ENCODE peak calls at places on chromosome 5, in six cellular contexts. K is NCI-H1694 treated with DMSO at 0.1 percent for 48 hours; R is NAMALWA; W is RPMI7951; Q is stimulated activated naive CD8-positive, alpha-beta T cell treated with anti-CD3 and anti-CD28 coated beads, Interleukin-15, amount 100 ng/mL, for 72 hours; L is IMR-90. Y is an unnamed sample.

GRCh38 chr5:61346511-61346910 is 14.5 kb downstream of the ZSWIM6 start:
- DNase-seq in K (no peak), R (no peak), W (no peak), Q (no peak), L (peak), Y (no peak)

GRCh38 chr5:109335114-109335513 is 74.7 kb downstream of the PJA2 start:
- DNase-seq in K (no peak), R (no peak), W (no peak), Q (no peak), L (no peak), Y (no peak)

GRCh38 chr5:143066556-143067281 is 296.5 kb downstream of the ARHGAP26 start:
- DNase-seq in K (no peak), R (no peak), W (peak), Q (peak), L (no peak), Y (peak)

GRCh38 chr5:146744358-146744757 is 134.2 kb downstream of the PPP2R2B start:
- DNase-seq in K (peak), R (no peak), W (peak), Q (no peak), L (peak), Y (no peak)

GRCh38 chr5:151151793-151152192 is 5.8 kb downstream of the ANXA6 start:
- DNase-seq in K (no peak), R (no peak), W (no peak), Q (peak), L (peak), Y (no peak)

GRCh38 chr5:9339206-9339818 is 206.6 kb downstream of the SEMA5A start:
- DNase-seq in K (no peak), R (peak), W (no peak), Q (no peak), L (no peak), Y (no peak)

GRCh38 chr5:122149691-122150090 is 20.3 kb downstream of the ZNF474 start:
- DNase-seq in K (no peak), R (no peak), W (no peak), Q (no peak), L (no peak), Y (no peak)

GRCh38 chr5:77076961-77077820 is 9.9 kb downstream of the ZBED3 start:
- DNase-seq in K (no peak), R (no peak), W (no peak), Q (peak), L (peak), Y (peak)

GRCh38 chr5:173940269-173940668 is 48.7 kb upstream of the C5orf47 start:
- DNase-seq in K (no peak), R (no peak), W (no peak), Q (no peak), L (no peak), Y (no peak)

GRCh38 chr5:131983244-131983771 is 28.1 kb downstream of the ACSL6 start:
- DNase-seq in K (no peak), R (no peak), W (peak), Q (no peak), L (no peak), Y (no peak)

GRCh38 chr5:96649251-96649937 is 12.8 kb upstream of the CAST start:
- DNase-seq in K (no peak), R (no peak), W (no peak), Q (no peak), L (no peak), Y (no peak)

GRCh38 chr5:98791928-98792580 is 18.6 kb downstream of the RGMB start:
- DNase-seq in K (no peak), R (no peak), W (no peak), Q (no peak), L (no peak), Y (no peak)

Y was measured in RPMI8226.